ENCODE peak calls at places on chromosome 4, in four cellular contexts. G is brain microvascular endothelial cell; B is Jurkat, Clone E6-1; W is fibroblast of mammary gland. A is an unnamed sample.

GRCh38 chr4:13289391-13289790 is 194.7 kb downstream of the RAB28 start:
- DNase-seq in W (peak), B (no peak), G (peak), A (no peak)

GRCh38 chr4:174154455-174154854 is 129.0 kb downstream of the FBXO8 start:
- DNase-seq in B (no peak), W (peak), G (peak), A (no peak)

GRCh38 chr4:145907363-145907762 is 31.3 kb downstream of the ZNF827 start:
- DNase-seq in B (no peak), G (no peak), W (no peak), A (no peak)

GRCh38 chr4:76657443-76657842 is 222.4 kb downstream of the SHROOM3 start:
- DNase-seq in G (no peak), W (no peak), B (no peak), A (no peak)

GRCh38 chr4:159366966-159367365 is 264.1 kb downstream of the RAPGEF2 start:
- DNase-seq in B (no peak), G (no peak), W (no peak), A (no peak)

GRCh38 chr4:142778908-142779307 is 67.2 kb downstream of the INPP4B start:
- DNase-seq in B (no peak), W (peak), G (no peak), A (no peak)

GRCh38 chr4:17895481-17895880 is 84.7 kb downstream of the NCAPG start:
- DNase-seq in B (no peak), W (no peak), G (no peak), A (no peak)

GRCh38 chr4:78477276-78477675 is 74.3 kb upstream of the ANXA3 start:
- DNase-seq in W (peak), G (peak), B (no peak), A (no peak)

GRCh38 chr4:153241970-153242847 is 38.0 kb downstream of the TRIM2 start:
- DNase-seq in B (no peak), G (peak), W (no peak), A (no peak)

GRCh38 chr4:96599752-96600151 is 759.9 kb downstream of the PDHA2 start:
- DNase-seq in W (no peak), B (no peak), G (no peak), A (no peak)

GRCh38 chr4:148007303-148007702 is 275.4 kb downstream of the ARHGAP10 start:
- DNase-seq in G (peak), B (no peak), W (peak), A (no peak)

GRCh38 chr4:17771284-17771908 is 10.0 kb downstream of the FAM184B start:
- DNase-seq in W (no peak), B (no peak), G (no peak), A (no peak)

GRCh38 chr4:121728066-121728465 is 31.3 kb upstream of the ANXA5 start:
- DNase-seq in W (peak), G (peak), B (no peak), A (no peak)

GRCh38 chr4:38365748-38366310 is 298.2 kb upstream of the KLF3 start:
- DNase-seq in G (no peak), B (no peak), W (no peak), A (no peak)

GRCh38 chr4:83109480-83110221 is 4.9 kb downstream of the PLAC8 start:
- DNase-seq in B (no peak), W (peak), G (no peak), A (no peak)

GRCh38 chr4:71549516-71550160 is 210.8 kb downstream of the SLC4A4 start:
- DNase-seq in W (no peak), B (no peak), G (no peak), A (no peak)

GRCh38 chr4:138522366-138522765 is 280.2 kb upstream of the SLC7A11 start:
- DNase-seq in W (peak), B (peak), G (peak), A (no peak)

GRCh38 chr4:126604273-126604867 is 1028.4 kb upstream of the INTU start:
- DNase-seq in W (peak), G (peak), B (peak), A (no peak)

GRCh38 chr4:82989567-82990429 is 20.8 kb downstream of the LIN54 start:
- DNase-seq in G (no peak), W (no peak), B (peak), A (no peak)

GRCh38 chr4:61827907-61828328 is 627.8 kb downstream of the ADGRL3 start:
- DNase-seq in W (no peak), B (no peak), G (no peak), A (no peak)

GRCh38 chr4:122718265-122718664 is 14.2 kb upstream of the BBS12 start:
- DNase-seq in G (no peak), W (no peak), B (no peak), A (no peak)

GRCh38 chr4:48483777-48484493 is 792 bp downstream of the SLC10A4 start:
- DNase-seq in B (no peak), W (no peak), G (no peak), A (no peak)

GRCh38 chr4:48481581-48481980 is 1.6 kb upstream of the SLC10A4 start:
- DNase-seq in W (no peak), B (peak), G (no peak), A (no peak)

GRCh38 chr4:48478273-48478672 is 4.9 kb upstream of the SLC10A4 start:
- DNase-seq in B (no peak), W (no peak), G (no peak), A (no peak)

GRCh38 chr4:48484494-48485168 is 1.5 kb downstream of the SLC10A4 start:
- DNase-seq in W (no peak), B (no peak), G (no peak), A (no peak)

DNA sequence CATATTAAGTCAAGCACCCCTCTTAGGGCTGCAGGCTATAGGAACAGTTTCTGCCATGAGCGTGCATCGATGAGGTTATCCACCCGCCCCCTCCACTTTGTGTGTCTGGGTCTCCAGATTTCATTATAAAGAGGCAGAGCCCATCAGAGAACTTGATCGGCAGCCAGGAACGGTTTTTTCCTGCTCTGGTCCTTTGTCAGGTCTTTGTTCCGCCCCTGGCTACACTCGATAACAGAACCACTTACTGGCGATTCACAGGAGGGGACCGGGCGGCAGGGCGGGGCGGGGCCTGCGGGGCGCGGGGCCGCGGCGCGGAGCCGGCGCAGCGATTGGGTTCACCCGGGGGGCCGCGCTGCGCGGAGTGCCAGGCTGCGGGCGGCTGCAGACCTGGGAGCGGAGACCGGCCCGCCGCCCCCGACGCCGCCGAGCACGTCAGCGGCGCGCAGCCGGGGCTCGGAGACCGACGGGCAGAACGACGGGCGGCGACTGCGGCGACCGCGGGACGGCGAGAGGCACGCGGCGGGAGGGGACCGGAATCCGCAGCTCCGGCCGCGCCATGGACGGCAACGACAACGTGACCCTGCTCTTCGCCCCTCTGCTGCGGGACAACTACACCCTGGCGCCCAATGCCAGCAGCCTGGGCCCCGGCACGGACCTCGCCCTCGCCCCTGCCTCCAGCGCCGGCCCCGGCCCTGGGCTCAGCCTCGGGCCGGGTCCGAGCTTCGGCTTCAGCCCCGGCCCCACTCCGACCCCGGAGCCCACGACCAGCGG is at the start of gene SLC10A4:
- DNase-seq in G (no peak), W (no peak), B (no peak), A (no peak)
- H3K4me3 ChIP-seq in G (peak), W (no peak), B (no peak), A (peak)

DNA sequence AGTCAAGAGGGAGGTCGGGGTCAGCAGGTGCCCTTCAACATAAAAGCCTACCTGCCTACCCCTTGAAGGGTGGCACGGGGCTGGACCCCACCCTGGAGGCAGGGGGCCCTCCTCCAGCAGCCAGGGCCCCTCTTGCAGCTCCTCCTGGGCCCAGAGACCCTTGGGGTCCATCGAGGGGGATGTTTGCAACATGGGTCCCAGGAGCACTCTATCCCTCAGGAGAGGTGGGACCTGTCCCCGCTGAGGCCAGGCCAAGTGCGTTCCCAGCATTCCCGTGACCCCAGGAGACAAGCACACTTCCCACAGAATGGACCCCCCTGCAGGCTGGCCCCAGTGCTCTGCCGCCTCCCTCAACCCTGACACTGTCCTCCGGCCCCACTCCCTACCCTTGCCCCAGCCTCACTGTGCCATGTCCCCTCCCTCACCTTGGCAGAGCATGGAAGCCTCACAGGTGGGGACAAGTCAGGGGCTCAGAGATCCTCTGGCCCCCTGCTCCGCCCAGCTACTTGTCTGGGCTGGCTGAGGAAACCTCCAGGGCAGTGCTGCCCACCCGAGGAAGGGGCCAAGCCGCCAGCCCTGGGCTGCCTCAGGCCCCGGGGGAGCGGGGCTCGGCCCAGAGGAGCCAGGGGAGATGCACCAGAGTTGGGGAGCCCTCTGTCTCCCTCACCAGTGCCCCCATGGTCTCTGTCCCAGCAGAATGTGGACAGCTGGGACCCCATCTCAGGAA is 2.2 kb downstream of the MXD4 start:
- DNase-seq in W (no peak), G (no peak), B (no peak), A (peak)
- H3K4me3 ChIP-seq in W (peak), G (peak), B (no peak), A (no peak)

GRCh38 chr4:168631241-168632151 is 134.6 kb downstream of the PALLD start:
- DNase-seq in B (no peak), G (peak), W (peak), A (no peak)
- H3K4me3 ChIP-seq in B (no peak), G (peak), W (peak), A (no peak)

GRCh38 chr4:7320413-7320812 is 114.3 kb downstream of the PSAPL1 start:
- DNase-seq in G (no peak), B (no peak), W (no peak), A (no peak)

GRCh38 chr4:7315935-7316334 is 118.8 kb downstream of the PSAPL1 start:
- DNase-seq in G (no peak), W (no peak), B (no peak), A (no peak)

GRCh38 chr4:7322166-7322991 is 112.4 kb downstream of the PSAPL1 start:
- DNase-seq in B (no peak), G (no peak), W (no peak), A (no peak)

GRCh38 chr4:7315286-7315685 is 119.4 kb downstream of the PSAPL1 start:
- DNase-seq in W (no peak), B (no peak), G (no peak), A (no peak)

GRCh38 chr4:7319024-7319423 is 115.7 kb downstream of the PSAPL1 start:
- DNase-seq in W (no peak), B (no peak), G (no peak), A (no peak)
- H3K4me3 ChIP-seq in W (no peak), B (no peak), G (no peak), A (no peak)

GRCh38 chr4:182495986-182496385 is 252.8 kb downstream of the TENM3 start:
- DNase-seq in G (no peak), B (no peak), W (no peak), A (no peak)

GRCh38 chr4:182495111-182495510 is 251.9 kb downstream of the TENM3 start:
- DNase-seq in W (no peak), B (no peak), G (no peak), A (no peak)

GRCh38 chr4:182492456-182492855 is 249.3 kb downstream of the TENM3 start:
- DNase-seq in B (no peak), G (peak), W (peak), A (no peak)

GRCh38 chr4:182493377-182493776 is 250.2 kb downstream of the TENM3 start:
- DNase-seq in G (no peak), B (no peak), W (no peak), A (no peak)

DNA sequence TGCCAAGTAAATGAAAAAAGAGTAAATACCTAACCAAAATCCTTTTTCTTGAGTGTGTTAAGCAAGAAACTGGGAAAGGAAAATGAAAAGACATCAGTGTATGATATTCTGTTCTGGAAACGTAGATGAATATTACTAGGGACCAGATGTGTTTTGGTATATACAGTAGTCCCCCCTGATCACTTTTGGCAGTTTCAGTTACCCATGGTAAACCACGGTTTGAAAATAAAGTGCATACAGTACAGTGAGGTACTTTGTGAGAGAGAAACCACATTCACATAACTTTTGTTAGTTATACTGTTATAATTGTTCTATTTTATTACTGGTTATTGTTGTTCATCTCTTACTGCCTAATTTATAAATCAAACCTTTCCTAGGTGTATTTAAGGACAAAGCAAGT is 250.9 kb downstream of the TENM3 start:
- DNase-seq in B (no peak), W (no peak), G (no peak), A (no peak)
- H3K4me3 ChIP-seq in B (no peak), W (no peak), G (no peak), A (no peak)

GRCh38 chr4:81523672-81524436 is 52.1 kb upstream of the RASGEF1B start:
- DNase-seq in G (no peak), B (no peak), W (no peak), A (no peak)
- H3K4me3 ChIP-seq in G (no peak), B (no peak), W (no peak), A (no peak)

GRCh38 chr4:15781427-15782095 is 3.4 kb downstream of the CD38 start:
- DNase-seq in G (no peak), W (peak), B (no peak), A (no peak)
- H3K4me3 ChIP-seq in G (no peak), W (no peak), B (no peak), A (no peak)

DNA sequence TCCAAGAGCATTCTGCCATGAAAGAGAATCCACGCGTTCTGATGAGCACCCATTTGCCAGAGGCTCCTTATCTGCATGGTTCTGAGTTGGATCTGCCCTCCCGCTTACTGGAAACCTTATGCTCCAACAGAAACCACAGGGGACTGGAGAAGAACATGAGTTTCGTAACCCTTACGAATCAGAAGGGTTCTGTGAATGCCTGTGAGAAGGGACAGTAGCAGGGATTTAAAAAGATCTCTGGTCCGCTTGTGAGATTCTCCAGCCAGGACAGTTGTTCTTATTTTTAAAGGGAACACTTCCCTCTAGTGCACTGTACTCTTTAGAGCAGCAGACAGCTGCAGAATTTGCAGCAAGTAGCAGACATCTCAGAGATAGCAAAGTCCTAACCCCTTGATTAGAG is 22.5 kb upstream of the CENPU start:
- DNase-seq in G (no peak), B (no peak), W (peak), A (no peak)
- H3K4me3 ChIP-seq in G (no peak), B (no peak), W (no peak), A (no peak)

A was measured in naive thymus-derived CD4-positive, alpha-beta T cell.